ENCODE peak calls at places on chromosome 6, in seven cellular contexts. E is NCI-H446 treated with DMSO at 0.1 percent for 48 hours; H is GM12865; P is cardiac muscle cell; V is activated CD8-positive, alpha-beta memory T cell treated with anti-CD3 and anti-CD28 coated beads, Interleukin-2, amount 50 U/mL, for 4 hours; N is iris pigment epithelial cell; X is NCI-H748 treated with DMSO at 0.1 percent for 48 hours. Z is an unnamed sample.

GRCh38 chr6:137698636-137699035 is 168.4 kb upstream of the TNFAIP3 start:
- DNase-seq in V (no peak), P (peak), X (no peak), E (no peak), H (no peak), N (no peak), Z (no peak)

GRCh38 chr6:139135578-139136545 is 982 bp downstream of the HECA start:
- DNase-seq in V (peak), P (peak), X (no peak), E (no peak), H (peak), N (peak), Z (peak)

GRCh38 chr6:150289454-150290071 is 79.2 kb upstream of the IYD start:
- DNase-seq in V (no peak), P (no peak), E (no peak), N (no peak), X (no peak), H (no peak), Z (no peak)

GRCh38 chr6:20693466-20694063 is 159.3 kb downstream of the CDKAL1 start:
- DNase-seq in P (peak), H (no peak), V (no peak), X (no peak), N (peak), E (no peak), Z (no peak)

GRCh38 chr6:89488438-89488837 is 55.5 kb downstream of the ANKRD6 start:
- DNase-seq in H (no peak), P (no peak), E (no peak), N (no peak), V (no peak), X (no peak), Z (no peak)

GRCh38 chr6:38067263-38067980 is 247.9 kb downstream of the ZFAND3 start:
- DNase-seq in V (no peak), X (no peak), P (no peak), N (no peak), E (no peak), H (no peak), Z (no peak)

GRCh38 chr6:17280552-17281090 is 540 bp upstream of the RBM24 start:
- DNase-seq in V (no peak), H (no peak), X (no peak), N (peak), P (peak), E (no peak), Z (no peak)

GRCh38 chr6:123091091-123091895 is 95.3 kb downstream of the CLVS2 start:
- DNase-seq in X (no peak), N (peak), V (no peak), H (no peak), P (peak), E (no peak), Z (no peak)

GRCh38 chr6:108961077-108961476 is 112.9 kb downstream of the ARMC2 start:
- DNase-seq in E (no peak), H (no peak), N (no peak), P (no peak), V (no peak), X (no peak), Z (no peak)

GRCh38 chr6:149060985-149061760 is 256.3 kb upstream of the TAB2 start:
- DNase-seq in V (no peak), P (peak), X (peak), N (peak), H (no peak), E (no peak), Z (no peak)